ENCODE peak calls at places on chromosomes 3 and 15, in eight cellular contexts. O is GM10248; I is left cardiac atrium; M is ELR; L is aorta; D is neuronal stem cell; K is cardiac muscle cell; R is stimulated activated CD8-positive, alpha-beta memory T cell treated with anti-CD3 and anti-CD28 coated beads, Interleukin-15, amount 100 ng/mL, for 1 hour. H is an unnamed sample.

GRCh38 chr3:4809970-4810369 is 169.3 kb upstream of the BHLHE40 start:
- DNase-seq in O (no peak), I (no peak), M (no peak), L (no peak), D (no peak), K (no peak), R (no peak), H (no peak)

GRCh38 chr3:48990636-48991421 is 788 bp downstream of the P4HTM start:
- DNase-seq in O (peak), I (peak), M (peak), L (no peak), D (no peak), K (peak), R (no peak), H (peak)

GRCh38 chr3:160296591-160296990 is 71.4 kb downstream of the C3orf80 start:
- DNase-seq in O (no peak), I (no peak), M (no peak), L (no peak), D (no peak), K (peak), R (no peak), H (no peak)

GRCh38 chr3:188153498-188153948 is 434 bp upstream of the LPP start:
- DNase-seq in O (no peak), I (peak), M (peak), L (peak), D (peak), K (peak), R (no peak), H (peak)

GRCh38 chr3:123383101-123384053 is 65.5 kb downstream of the ADCY5 start:
- DNase-seq in O (no peak), I (peak), M (peak), L (no peak), D (peak), K (peak), R (no peak), H (no peak)

GRCh38 chr15:44782516-44782915 is 46.2 kb downstream of the TRIM69 start:
- DNase-seq in O (no peak), I (no peak), M (peak), L (no peak), D (no peak), K (no peak), R (no peak), H (no peak)

GRCh38 chr3:197956626-197956988 is 3.4 kb upstream of the LMLN start:
- DNase-seq in O (no peak), I (no peak), M (peak), L (no peak), D (no peak), K (no peak), R (no peak), H (no peak)

GRCh38 chr15:57054351-57054750 is 135.9 kb downstream of the TCF12 start:
- DNase-seq in O (no peak), I (no peak), M (no peak), L (no peak), D (no peak), K (no peak), R (no peak), H (no peak)

GRCh38 chr3:9415485-9416138 is 18.2 kb downstream of the SETD5 start:
- DNase-seq in O (no peak), I (no peak), M (no peak), L (no peak), D (no peak), K (no peak), R (no peak), H (no peak)

GRCh38 chr3:129664040-129664646 is 57.7 kb upstream of the PLXND1 start:
- DNase-seq in O (no peak), I (no peak), M (peak), L (no peak), D (no peak), K (no peak), R (no peak), H (no peak)

GRCh38 chr15:68774521-68775293 is 46.0 kb downstream of the ANP32A start:
- DNase-seq in O (no peak), I (peak), M (no peak), L (no peak), D (no peak), K (no peak), R (no peak), H (no peak)

GRCh38 chr3:29338981-29339833 is 58.3 kb downstream of the RBMS3 start:
- DNase-seq in O (no peak), I (no peak), M (no peak), L (no peak), D (no peak), K (no peak), R (no peak), H (no peak)

GRCh38 chr3:128879991-128880390 is 571 bp downstream of the ACAD9 start:
- DNase-seq in O (peak), I (no peak), M (no peak), L (no peak), D (no peak), K (no peak), R (no peak), H (no peak)

GRCh38 chr3:42906085-42906904 is at the start of gene ZNF662:
- DNase-seq in O (no peak), I (peak), M (peak), L (peak), D (no peak), K (no peak), R (no peak), H (peak)

GRCh38 chr3:194686816-194687637 is 1.3 kb downstream of the FAM43A start:
- DNase-seq in O (no peak), I (peak), M (peak), L (peak), D (peak), K (peak), R (no peak), H (peak)

GRCh38 chr15:73897441-73898261 is 24.3 kb downstream of the TBC1D21 start:
- DNase-seq in O (peak), I (peak), M (peak), L (peak), D (peak), K (peak), R (no peak), H (peak)

GRCh38 chr3:113211370-113212154 is at the start of gene BOC:
- DNase-seq in O (peak), I (peak), M (peak), L (peak), D (peak), K (peak), R (no peak), H (no peak)

GRCh38 chr3:186002884-186003472 is 65.2 kb upstream of the TRA2B start:
- DNase-seq in O (no peak), I (no peak), M (peak), L (no peak), D (no peak), K (peak), R (no peak), H (no peak)

GRCh38 chr3:43041517-43041916 is 62.4 kb downstream of the GASK1A start:
- DNase-seq in O (no peak), I (no peak), M (no peak), L (no peak), D (no peak), K (no peak), R (no peak), H (no peak)

GRCh38 chr15:41001524-41001923 is 48.3 kb downstream of the CHAC1 start:
- DNase-seq in O (no peak), I (no peak), M (peak), L (no peak), D (no peak), K (no peak), R (no peak), H (no peak)

GRCh38 chr3:165744025-165744424 is 93.2 kb downstream of the BCHE start:
- DNase-seq in O (no peak), I (no peak), M (no peak), L (no peak), D (no peak), K (no peak), R (no peak), H (no peak)

GRCh38 chr15:99279783-99280307 is 28.6 kb downstream of the LRRC28 start:
- DNase-seq in O (no peak), I (no peak), M (peak), L (no peak), D (no peak), K (no peak), R (no peak), H (no peak)

GRCh38 chr15:62869116-62869515 is 173.4 kb upstream of the TPM1 start:
- DNase-seq in O (no peak), I (no peak), M (no peak), L (no peak), D (no peak), K (no peak), R (no peak), H (no peak)

GRCh38 chr3:137808015-137808414 is 43.9 kb downstream of the SOX14 start:
- DNase-seq in O (no peak), I (no peak), M (no peak), L (no peak), D (no peak), K (no peak), R (no peak), H (no peak)

GRCh38 chr3:175066617-175067415 is 207.7 kb downstream of the NAALADL2 start:
- DNase-seq in O (no peak), I (no peak), M (no peak), L (no peak), D (no peak), K (no peak), R (no peak), H (no peak)

GRCh38 chr3:106745344-106746168 is 631.7 kb upstream of the CCDC54 start:
- DNase-seq in O (no peak), I (no peak), M (peak), L (no peak), D (no peak), K (no peak), R (no peak), H (no peak)

GRCh38 chr3:102193255-102193654 is 241.6 kb upstream of the ZPLD1 start:
- DNase-seq in O (no peak), I (no peak), M (no peak), L (no peak), D (no peak), K (no peak), R (no peak), H (no peak)

GRCh38 chr15:67241132-67241855 is 13.2 kb downstream of the AAGAB start:
- DNase-seq in O (peak), I (no peak), M (no peak), L (no peak), D (no peak), K (no peak), R (no peak), H (no peak)

GRCh38 chr3:197793246-197793645 is 2.2 kb downstream of the LRCH3 start:
- DNase-seq in O (peak), I (no peak), M (peak), L (no peak), D (no peak), K (no peak), R (no peak), H (no peak)

GRCh38 chr3:154095832-154096421 is 25.3 kb upstream of the ARHGEF26 start:
- DNase-seq in O (no peak), I (no peak), M (peak), L (no peak), D (no peak), K (no peak), R (no peak), H (no peak)

GRCh38 chr3:18669374-18669773 is 244.2 kb upstream of the SATB1 start:
- DNase-seq in O (no peak), I (no peak), M (no peak), L (no peak), D (no peak), K (no peak), R (no peak), H (no peak)

GRCh38 chr15:92097473-92098178 is 244.1 kb downstream of the SLCO3A1 start:
- DNase-seq in O (peak), I (no peak), M (peak), L (no peak), D (peak), K (peak), R (no peak), H (no peak)

H was measured in left lung.